ENCODE peak calls at places on chromosomes 16 and 17, in seven cellular contexts. S is transverse colon, B is breast epithelium, Z is Peyer's patch, O is SK-N-SH, F is dorsolateral prefrontal cortex, E is cardiac muscle cell. Q is an unnamed sample.

GRCh38 chr17:74233937-74234336 is 20.6 kb downstream of the TTYH2 start:
- DNase-seq in B (no peak), E (no peak), S (no peak), O (no peak), Z (no peak), F (no peak), Q (no peak)

GRCh38 chr16:31033709-31034492 is 543 bp downstream of the STX4 start:
- DNase-seq in B (peak; percentile 89), O (peak; percentile 98), Z (peak; percentile 95), S (peak; percentile 94), F (peak; percentile 91), E (peak; percentile 88), Q (peak; percentile 90)

GRCh38 chr17:28853295-28853694 is 1.5 kb upstream of the ERAL1 start:
- DNase-seq in S (no peak), B (no peak), O (no peak), Z (no peak), F (no peak), E (no peak), Q (no peak)

GRCh38 chr16:85202631-85203461 is 90.6 kb upstream of the CIBAR2 start:
- DNase-seq in Z (no peak), F (no peak), O (peak; percentile 95), B (no peak), E (peak; percentile 70), S (peak; percentile 74), Q (peak; percentile 95)

GRCh38 chr16:77789085-77789611 is 784 bp downstream of the VAT1L start:
- DNase-seq in B (no peak), E (peak; percentile 2), Z (no peak), O (peak; percentile 47), F (no peak), S (no peak), Q (no peak)

GRCh38 chr16:86922311-86922710 is 344.0 kb downstream of the FOXL1 start:
- DNase-seq in E (no peak), O (no peak), Z (peak; percentile 20), B (no peak), F (no peak), S (no peak), Q (no peak)

GRCh38 chr16:30761427-30761927 is 385 bp downstream of the CFAP119 start:
- DNase-seq in O (peak; percentile 72), B (no peak), E (peak; percentile 70), Z (peak; percentile 62), S (peak; percentile 43), F (peak; percentile 33), Q (peak; percentile 49)

GRCh38 chr17:57370583-57370982 is 114.3 kb downstream of the MSI2 start:
- DNase-seq in E (no peak), O (no peak), Z (no peak), B (no peak), S (no peak), F (no peak), Q (no peak)

DNA sequence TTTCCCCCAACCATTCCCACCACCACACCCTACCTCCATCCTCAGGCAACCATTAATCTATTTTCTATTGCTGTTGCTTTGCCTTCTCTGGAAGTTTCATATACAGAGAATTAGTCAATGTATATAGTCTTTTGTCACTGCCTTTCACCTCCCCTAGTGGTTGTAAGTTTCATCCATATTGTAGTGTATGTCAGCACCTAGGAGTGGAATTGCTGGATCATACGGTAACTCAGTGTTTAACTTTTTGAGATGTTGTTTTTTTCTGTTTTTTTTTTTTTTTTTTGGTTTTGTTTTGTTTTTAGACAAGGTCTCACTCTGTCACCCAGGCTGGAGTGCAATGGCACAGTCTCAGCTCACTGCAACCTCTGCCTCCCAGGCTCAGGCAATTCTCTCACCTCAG is 16.9 kb downstream of the EEF2K start:
- DNase-seq in B (no peak), S (no peak), O (no peak), F (no peak), E (no peak), Z (no peak), Q (no peak)
- TF ChIP-seq CTCF in B (no peak), S (no peak), O (no peak), F (no peak), E (no peak), Z (no peak), Q (no peak)

GRCh38 chr17:58755269-58755576 is 431 bp upstream of the PPM1E start:
- DNase-seq in B (no peak), O (no peak), Z (no peak), S (no peak), E (no peak), F (no peak), Q (no peak)
- H3K4me3 ChIP-seq in B (peak overlapping the region; percentile 49), O (peak overlapping the region; percentile 74), Z (peak overlapping the region; percentile 35), S (peak overlapping the region; percentile 62), E (no peak overlapping the region), F (peak overlapping the region; percentile 45), Q (peak overlapping the region; percentile 95)

GRCh38 chr16:5505093-5505887 is 407.7 kb upstream of the EEF2KMT start:
- DNase-seq in Z (no peak), O (peak; percentile 36), E (no peak), F (no peak), B (no peak), S (no peak), Q (peak; percentile 54)

GRCh38 chr16:5504028-5504758 is 406.6 kb upstream of the EEF2KMT start:
- DNase-seq in B (no peak), Z (no peak), O (peak; percentile 69), E (no peak), S (no peak), F (peak; percentile 63), Q (peak; percentile 93)

GRCh38 chr16:5502944-5503343 is 405.3 kb upstream of the EEF2KMT start:
- DNase-seq in E (no peak), S (no peak), B (no peak), F (no peak), O (no peak), Z (no peak), Q (no peak)

GRCh38 chr16:5508371-5508770 is 410.8 kb upstream of the EEF2KMT start:
- DNase-seq in F (no peak), B (no peak), Z (no peak), E (no peak), S (no peak), O (no peak), Q (no peak)

DNA sequence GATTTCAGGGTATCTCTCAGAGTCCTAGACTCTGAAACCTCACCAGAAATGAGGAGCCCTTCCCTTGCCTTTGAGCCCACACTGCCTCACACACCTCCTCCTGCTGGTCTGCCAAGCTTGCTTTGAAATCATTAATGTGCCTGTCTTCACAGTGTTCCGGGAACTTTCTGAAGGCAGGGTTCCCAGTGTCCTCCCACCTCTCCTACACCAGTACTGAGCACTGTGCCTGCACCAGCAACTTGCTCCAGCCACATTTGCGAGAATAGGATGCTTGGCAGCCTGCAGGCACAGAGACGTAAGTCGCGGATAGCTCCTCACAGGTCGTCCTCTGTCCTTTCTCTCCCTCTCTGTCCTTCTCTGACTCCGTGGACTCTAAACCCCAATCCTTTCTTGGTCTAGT is 408.4 kb upstream of the EEF2KMT start:
- DNase-seq in B (no peak), Z (no peak), S (no peak), E (no peak), O (no peak), F (peak; percentile 74), Q (peak; percentile 31)
- H3K27me3 ChIP-seq in B (peaks cover 31% of the 10 kb centered on the region), Z (no peaks in the 10 kb centered on the region), S (no peaks in the 10 kb centered on the region), E (no peaks in the 10 kb centered on the region), O (no peaks in the 10 kb centered on the region), F (no peaks in the 10 kb centered on the region), Q (no peaks in the 10 kb centered on the region)

GRCh38 chr17:9707917-9708316 is 62.6 kb downstream of the USP43 start:
- DNase-seq in B (no peak), Z (no peak), O (no peak), S (no peak), E (no peak), F (no peak), Q (no peak)
- TF ChIP-seq CTCF in B (no peak), Z (no peak), O (no peak), S (no peak), E (no peak), F (no peak), Q (no peak)

DNA sequence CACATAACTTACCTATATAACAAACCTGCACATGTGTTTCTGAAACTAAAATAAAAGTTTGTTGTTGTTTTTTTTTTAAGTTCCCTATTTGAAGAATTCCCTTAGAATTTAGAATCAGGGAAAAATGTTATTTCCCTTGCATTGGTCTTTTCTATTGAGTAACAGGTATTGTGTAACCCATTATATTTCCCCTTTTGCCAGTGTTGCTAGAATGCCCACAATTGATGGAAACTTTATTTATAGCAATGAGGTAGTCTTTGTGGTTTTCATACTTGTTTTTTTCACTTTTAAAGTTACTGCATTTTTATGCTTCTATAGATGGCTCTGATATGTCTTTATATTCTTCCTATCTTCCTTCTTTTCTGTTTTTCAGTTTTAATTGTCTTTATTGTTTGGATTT is 3.9 kb downstream of the NLRP1 start:
- DNase-seq in O (no peak), B (no peak), S (no peak), F (no peak), E (no peak), Z (no peak), Q (no peak)
- H3K4me3 ChIP-seq in O (no peak overlapping the region), B (no peak overlapping the region), S (no peak overlapping the region), F (no peak overlapping the region), E (no peak overlapping the region), Z (no peak overlapping the region), Q (no peak overlapping the region)

GRCh38 chr17:37713028-37713431 is 31.8 kb downstream of the HNF1B start:
- DNase-seq in F (no peak), E (no peak), B (no peak), S (no peak), O (no peak), Z (no peak), Q (no peak)
- H3K27me3 ChIP-seq in F (no peaks in the 10 kb centered on the region), E (no peaks in the 10 kb centered on the region), B (peaks cover 31% of the 10 kb centered on the region), S (peaks cover 10% of the 10 kb centered on the region), O (no peaks in the 10 kb centered on the region), Z (no peaks in the 10 kb centered on the region), Q (peaks cover 65% of the 10 kb centered on the region)

GRCh38 chr16:15521390-15521757 is 87.0 kb downstream of the BMERB1 start:
- DNase-seq in Z (no peak), B (no peak), F (no peak), O (no peak), E (no peak), S (no peak), Q (no peak)

GRCh38 chr16:15524966-15525365 is 90.6 kb downstream of the BMERB1 start:
- DNase-seq in E (no peak), O (no peak), S (no peak), B (no peak), F (no peak), Z (no peak), Q (no peak)

GRCh38 chr16:15523939-15524338 is 89.6 kb downstream of the BMERB1 start:
- DNase-seq in O (no peak), B (no peak), Z (no peak), F (no peak), E (no peak), S (no peak), Q (no peak)

GRCh38 chr16:15521758-15522509 is 87.5 kb downstream of the BMERB1 start:
- DNase-seq in O (peak; percentile 75), B (no peak), F (no peak), E (no peak), Z (no peak), S (no peak), Q (peak; percentile 15)

GRCh38 chr16:15523092-15523541 is 88.7 kb downstream of the BMERB1 start:
- DNase-seq in B (no peak), E (no peak), Z (peak; percentile 67), O (no peak), S (peak; percentile 57), F (peak; percentile 45), Q (no peak)
- TF ChIP-seq CTCF in B (no peak), E (no peak), Z (peak; percentile 15), O (no peak), S (no peak), F (peak; percentile 55), Q (no peak)